ENCODE peak calls at places on chromosome 20, in eight cellular contexts. D is epithelial cell of esophagus; J is stimulated activated CD8-positive, alpha-beta memory T cell treated with anti-CD3 and anti-CD28 coated beads, Interleukin-7, amount 100 ng/mL, for 1 hour; R is GM03348; B is left ventricle myocardium superior; G is prostate gland; H is right lobe of liver; Z is activated naive CD4-positive, alpha-beta T cell treated with Interleukin-2 at 50 U/mL for 16 hours. I is an unnamed sample.

GRCh38 chr20:37081717-37082289 is 14.0 kb downstream of the RBL1 start:
- DNase-seq in R (peak; percentile 17), H (no peak), G (no peak), J (peak; percentile 34), Z (peak; percentile 32), D (no peak), B (no peak), I (no peak)

GRCh38 chr20:62374431-62375152 is 7.5 kb upstream of the LAMA5 start:
- DNase-seq in Z (no peak), H (no peak), G (no peak), J (no peak), R (no peak), B (no peak), D (no peak), I (no peak)

GRCh38 chr20:50628853-50629674 is 62.3 kb downstream of the RIPOR3 start:
- DNase-seq in Z (no peak), B (no peak), H (no peak), G (no peak), J (no peak), R (no peak), D (no peak), I (no peak)

GRCh38 chr20:46127396-46128010 is 9.4 kb downstream of the CD40 start:
- DNase-seq in D (no peak), R (no peak), B (no peak), J (no peak), G (no peak), H (no peak), Z (no peak), I (peak; percentile 39)

GRCh38 chr20:44171775-44172571 is 15.0 kb downstream of the JPH2 start:
- DNase-seq in D (no peak), B (no peak), H (no peak), J (no peak), Z (no peak), R (no peak), G (no peak), I (no peak)

GRCh38 chr20:17848649-17849048 is 119.9 kb downstream of the SNX5 start:
- DNase-seq in D (no peak), G (no peak), R (no peak), B (no peak), Z (no peak), J (no peak), H (no peak), I (no peak)

GRCh38 chr20:42634096-42634495 is 555.6 kb downstream of the PTPRT start:
- DNase-seq in D (no peak), J (no peak), R (no peak), B (no peak), H (no peak), Z (no peak), G (no peak), I (no peak)

GRCh38 chr20:46040902-46041535 is 12.0 kb downstream of the SLC12A5 start:
- DNase-seq in J (peak; percentile 20), D (peak; percentile 56), B (peak; percentile 39), H (no peak), Z (peak; percentile 38), G (no peak), R (peak; percentile 57), I (peak; percentile 75)

GRCh38 chr20:2617099-2617714 is 35.2 kb upstream of the NOP56 start:
- DNase-seq in Z (no peak), J (no peak), G (no peak), B (no peak), D (no peak), H (no peak), R (no peak), I (no peak)

GRCh38 chr20:57474816-57475215 is 50.1 kb downstream of the CTCFL start:
- DNase-seq in H (no peak), G (no peak), R (no peak), D (no peak), J (no peak), B (no peak), Z (no peak), I (peak; percentile 39)

GRCh38 chr20:41145317-41145716 is 8.0 kb downstream of the PLCG1 start:
- DNase-seq in B (no peak), G (no peak), R (no peak), Z (no peak), H (no peak), J (no peak), D (no peak), I (peak; percentile 32)

GRCh38 chr20:41748756-41749582 is 130.8 kb upstream of the CHD6 start:
- DNase-seq in Z (no peak), R (no peak), G (no peak), D (no peak), B (no peak), J (no peak), H (no peak), I (no peak)

GRCh38 chr20:46260480-46260879 is 47.8 kb downstream of the CDH22 start:
- DNase-seq in B (peak; percentile 63), Z (no peak), J (no peak), H (peak; percentile 82), D (peak; percentile 23), G (peak; percentile 85), R (no peak), I (no peak)

GRCh38 chr20:39271205-39271604 is 309.1 kb downstream of the DHX35 start:
- DNase-seq in B (peak; percentile 63), J (no peak), R (no peak), Z (no peak), G (no peak), H (no peak), D (no peak), I (peak; percentile 69)

GRCh38 chr20:48850681-48851299 is 23.0 kb upstream of the PREX1 start:
- DNase-seq in D (no peak), G (no peak), B (no peak), Z (no peak), R (no peak), J (no peak), H (no peak), I (no peak)

GRCh38 chr20:8756410-8756809 is 312.5 kb upstream of the PLCB4 start:
- DNase-seq in G (no peak), R (peak; percentile 80), Z (no peak), J (no peak), B (no peak), D (peak; percentile 70), H (no peak), I (no peak)

GRCh38 chr20:371755-372542 is 8.6 kb upstream of the TRIB3 start:
- DNase-seq in R (peak; percentile 75), Z (no peak), J (no peak), G (peak; percentile 64), D (peak; percentile 80), B (peak; percentile 51), H (peak; percentile 95), I (peak; percentile 87)

GRCh38 chr20:62366370-62367135 is 559 bp downstream of the LAMA5 start:
- DNase-seq in D (no peak), R (no peak), H (peak; percentile 51), J (no peak), G (peak; percentile 73), Z (no peak), B (peak; percentile 69), I (peak; percentile 90)

GRCh38 chr20:36855241-36855657 is 20.7 kb upstream of the TLDC2 start:
- DNase-seq in D (no peak), G (no peak), H (no peak), R (no peak), Z (no peak), J (no peak), B (no peak), I (no peak)

GRCh38 chr20:44526129-44526528 is 4.3 kb upstream of the SERINC3 start:
- DNase-seq in J (no peak), B (no peak), Z (no peak), D (peak; percentile 85), H (no peak), G (no peak), R (no peak), I (no peak)

GRCh38 chr20:528923-529594 is 14.5 kb downstream of the CSNK2A1 start:
- DNase-seq in R (peak; percentile 51), B (no peak), J (no peak), D (peak; percentile 96), Z (no peak), H (no peak), G (no peak), I (no peak)

GRCh38 chr20:36305602-36306556 is at the start of gene DLGAP4:
- DNase-seq in H (no peak), J (no peak), B (no peak), Z (no peak), R (no peak), D (no peak), G (no peak), I (no peak)

GRCh38 chr20:63657260-63657936 is 714 bp upstream of the RTEL1 start:
- DNase-seq in J (no peak), Z (no peak), B (no peak), G (no peak), R (peak; percentile 33), H (no peak), D (no peak), I (peak; percentile 68)

GRCh38 chr20:64107736-64108457 is 532 bp upstream of the NPBWR2 start:
- DNase-seq in D (no peak), R (no peak), Z (no peak), B (peak; percentile 15), J (no peak), G (no peak), H (no peak), I (peak; percentile 57)

GRCh38 chr20:21518292-21518991 is 4.6 kb upstream of the NKX2-2 start:
- DNase-seq in J (no peak), G (no peak), Z (no peak), H (no peak), B (no peak), D (no peak), R (no peak), I (no peak)

GRCh38 chr20:32019563-32020463 is 9.6 kb downstream of the CCM2L start:
- DNase-seq in G (no peak), J (no peak), R (no peak), H (no peak), B (no peak), Z (no peak), D (no peak), I (no peak)

GRCh38 chr20:4904127-4904860 is 97.0 kb downstream of the SLC23A2 start:
- DNase-seq in G (no peak), H (no peak), B (no peak), Z (no peak), D (peak; percentile 63), J (no peak), R (no peak), I (no peak)